ENCODE peak calls at places on chromosomes 16 and 17, in six cellular contexts. M is stimulated activated CD4-positive, alpha-beta T cell treated with anti-CD3 and anti-CD28 coated beads, Interleukin-1b, Interleukin-23, amount 100 ng/mL, for 24 hours; S is stimulated activated naive B cell treated with anti-CD40 and anti-IgM and Interleukin-4, amounts not matched to agents 10 μg/mL and 1 μg/mL and 100 μg/mL, for 72 hours; Y is activated T-helper 1 cell treated with Interleukin-2 at 50 U/mL for 16 hours; R is progenitor cell of endocrine pancreas; X is activated CD4-positive, alpha-beta T cell treated with anti-CD3 and anti-CD28 coated beads, Interleukin-2, amount 50 U/mL, for 1 hour. W is an unnamed sample.

GRCh38 chr17:75183999-75184884 is 1.5 kb upstream of the SUMO2 start:
- DNase-seq in M (no peak), S (no peak), Y (no peak), R (no peak), X (no peak), W (no peak)

GRCh38 chr16:54066451-54067056 is 220.0 kb downstream of the IRX3 start:
- DNase-seq in M (no peak), S (no peak), Y (no peak), R (no peak), X (no peak), W (no peak)

GRCh38 chr16:82633964-82634600 is 7.3 kb downstream of the CDH13 start:
- DNase-seq in M (no peak), S (no peak), Y (no peak), R (no peak), X (no peak), W (peak)

GRCh38 chr17:39618252-39618913 is 8.4 kb upstream of the PPP1R1B start:
- DNase-seq in M (no peak), S (no peak), Y (no peak), R (no peak), X (no peak), W (no peak)

GRCh38 chr16:79469999-79470398 is 130.5 kb downstream of the MAF start:
- DNase-seq in M (no peak), S (no peak), Y (no peak), R (no peak), X (no peak), W (peak)

GRCh38 chr17:16435951-16436886 is 20.8 kb downstream of the TRPV2 start:
- DNase-seq in M (no peak), S (no peak), Y (no peak), R (no peak), X (no peak), W (no peak)

GRCh38 chr16:11835891-11836652 is 15.3 kb downstream of the RSL1D1 start:
- DNase-seq in M (no peak), S (no peak), Y (no peak), R (no peak), X (no peak), W (no peak)

GRCh38 chr17:75950850-75951554 is 10.2 kb upstream of the FBF1 start:
- DNase-seq in M (no peak), S (no peak), Y (no peak), R (no peak), X (no peak), W (no peak)

GRCh38 chr17:42310281-42311156 is 22.2 kb downstream of the STAT5A start:
- DNase-seq in M (no peak), S (no peak), Y (no peak), R (no peak), X (no peak), W (no peak)